ENCODE peak calls at places on chromosomes 2 and 18, in six cellular contexts. Y, X, R, U, N and J are unnamed samples.

GRCh38 chr2:124804014-124804940 is 779.2 kb downstream of the CNTNAP5 start:
- DNase-seq in X (peak; percentile 30), N (no peak), U (no peak), Y (peak; percentile 25), R (peak; percentile 63), J (peak; percentile 49)

GRCh38 chr2:173797586-173798263 is 167.4 kb downstream of the SP3 start:
- DNase-seq in U (no peak), N (no peak), Y (no peak), X (no peak), R (no peak), J (no peak)

GRCh38 chr2:85911836-85912692 is 23.3 kb upstream of the ST3GAL5 start:
- DNase-seq in Y (peak; percentile 85), U (no peak), X (no peak), R (peak; percentile 96), N (no peak), J (no peak)

GRCh38 chr2:86239326-86239725 is 40.1 kb downstream of the MRPL35 start:
- DNase-seq in X (no peak), U (no peak), R (no peak), Y (no peak), N (no peak), J (no peak)

GRCh38 chr18:28163201-28163778 is 13.6 kb downstream of the CDH2 start:
- DNase-seq in X (no peak), U (no peak), R (no peak), Y (peak; percentile 84), N (no peak), J (no peak)

GRCh38 chr2:60629801-60630385 is 76.4 kb upstream of the BCL11A start:
- DNase-seq in X (no peak), Y (no peak), U (no peak), N (no peak), R (no peak), J (no peak)

GRCh38 chr18:23540867-23541266 is 37.6 kb downstream of the RMC1 start:
- DNase-seq in X (no peak), U (no peak), N (peak; percentile 37), R (peak; percentile 80), Y (peak; percentile 16), J (no peak)

GRCh38 chr18:69980509-69980908 is 32.8 kb upstream of the CD226 start:
- DNase-seq in X (no peak), R (no peak), U (no peak), N (no peak), Y (no peak), J (no peak)

GRCh38 chr2:8437228-8437948 is 244.5 kb upstream of the ID2 start:
- DNase-seq in U (no peak), X (no peak), R (no peak), Y (no peak), N (no peak), J (no peak)

GRCh38 chr2:39728941-39729351 is 50.1 kb downstream of the THUMPD2 start:
- DNase-seq in U (peak; percentile 69), X (peak; percentile 52), Y (peak; percentile 35), R (peak; percentile 45), N (no peak), J (no peak)

GRCh38 chr18:36769172-36769571 is 59.6 kb downstream of the TPGS2 start:
- DNase-seq in N (no peak), U (no peak), Y (peak; percentile 59), X (no peak), R (no peak), J (no peak)

GRCh38 chr2:58502931-58503330 is 261.8 kb upstream of the FANCL start:
- DNase-seq in R (no peak), U (no peak), N (no peak), X (no peak), Y (no peak), J (no peak)

GRCh38 chr2:126752876-126753275 is 96.9 kb downstream of the GYPC start:
- DNase-seq in U (peak; percentile 33), X (no peak), N (no peak), R (no peak), Y (no peak), J (no peak)

GRCh38 chr2:69890881-69891280 is 2.9 kb upstream of the SNRNP27 start:
- DNase-seq in X (no peak), R (no peak), U (no peak), N (no peak), Y (no peak), J (no peak)

GRCh38 chr2:11985817-11986566 is 239.6 kb downstream of the LPIN1 start:
- DNase-seq in U (no peak), N (no peak), X (no peak), Y (no peak), R (no peak), J (no peak)

GRCh38 chr2:191347881-191348280 is 102.7 kb downstream of the MYO1B start:
- DNase-seq in X (no peak), R (peak; percentile 86), N (no peak), U (no peak), Y (peak; percentile 84), J (no peak)

GRCh38 chr2:162509288-162509968 is 165.5 kb downstream of the GCA start:
- DNase-seq in N (no peak), R (peak; percentile 8), U (no peak), X (no peak), Y (no peak), J (no peak)

GRCh38 chr2:74886811-74887210 is 52.9 kb downstream of the HK2 start:
- DNase-seq in Y (no peak), U (no peak), X (no peak), N (no peak), R (no peak), J (no peak)

GRCh38 chr2:53519925-53520629 is 247.5 kb upstream of the CHAC2 start:
- DNase-seq in X (no peak), U (no peak), Y (peak; percentile 21), N (peak; percentile 93), R (no peak), J (no peak)

GRCh38 chr2:73072416-73072815 is 904 bp upstream of the SFXN5 start:
- DNase-seq in N (no peak), X (no peak), R (no peak), Y (no peak), U (no peak), J (no peak)

GRCh38 chr2:158969717-158970521 is 1.5 kb downstream of the TANC1 start:
- DNase-seq in Y (peak; percentile 21), X (peak; percentile 53), R (peak; percentile 53), U (no peak), N (peak; percentile 39), J (peak; percentile 21)

GRCh38 chr18:79898952-79899608 is 52.4 kb downstream of the SLC66A2 start:
- DNase-seq in X (peak; percentile 27), R (no peak), N (no peak), Y (no peak), U (peak; percentile 37), J (no peak)

GRCh38 chr2:150599889-150600288 is 112.4 kb upstream of the RND3 start:
- DNase-seq in R (no peak), U (no peak), X (no peak), Y (no peak), N (no peak), J (no peak)

GRCh38 chr2:33209976-33210375 is 263.2 kb downstream of the LTBP1 start:
- DNase-seq in R (peak; percentile 61), X (no peak), N (no peak), U (no peak), Y (peak; percentile 55), J (no peak)

GRCh38 chr2:134119672-134120159 is 134.2 kb upstream of the MGAT5 start:
- DNase-seq in X (peak; percentile 91), N (peak; percentile 87), Y (peak; percentile 92), U (peak; percentile 90), R (peak; percentile 94), J (peak; percentile 85)

GRCh38 chr2:69223759-69224494 is 163.1 kb downstream of the GFPT1 start:
- DNase-seq in X (no peak), N (no peak), U (no peak), R (no peak), Y (no peak), J (no peak)

GRCh38 chr2:149826471-149827125 is 239.0 kb upstream of the MMADHC start:
- DNase-seq in N (no peak), X (no peak), Y (peak; percentile 18), U (no peak), R (peak; percentile 37), J (no peak)

GRCh38 chr2:13578547-13578946 is 861.8 kb downstream of the TRIB2 start:
- DNase-seq in X (no peak), R (no peak), N (no peak), U (no peak), Y (no peak), J (no peak)
- H3K14ac ChIP-seq in X (no peak overlapping the region), R (no peak overlapping the region), N (no peak overlapping the region), U (no peak overlapping the region), Y (no peak overlapping the region), J (no peak overlapping the region)

GRCh38 chr2:203918264-203918663 is 18.3 kb upstream of the ICOS start:
- DNase-seq in U (no peak), Y (no peak), R (no peak), N (no peak), X (peak; percentile 35), J (no peak)
- H3K14ac ChIP-seq in U (no peak overlapping the region), Y (no peak overlapping the region), R (no peak overlapping the region), N (no peak overlapping the region), X (no peak overlapping the region), J (no peak overlapping the region)

GRCh38 chr2:68122680-68122964 is 35.1 kb upstream of the PNO1 start:
- DNase-seq in N (no peak), R (no peak), U (no peak), Y (no peak), X (no peak), J (no peak)

GRCh38 chr2:68124321-68124720 is 33.4 kb upstream of the PNO1 start:
- DNase-seq in U (no peak), Y (peak; percentile 55), X (no peak), N (no peak), R (no peak), J (no peak)

GRCh38 chr2:68127358-68128242 is 30.1 kb upstream of the PNO1 start:
- DNase-seq in N (no peak), X (no peak), U (no peak), R (no peak), Y (no peak), J (no peak)

GRCh38 chr2:68125821-68126220 is 31.9 kb upstream of the PNO1 start:
- DNase-seq in X (no peak), R (no peak), U (no peak), N (no peak), Y (no peak), J (no peak)

DNA sequence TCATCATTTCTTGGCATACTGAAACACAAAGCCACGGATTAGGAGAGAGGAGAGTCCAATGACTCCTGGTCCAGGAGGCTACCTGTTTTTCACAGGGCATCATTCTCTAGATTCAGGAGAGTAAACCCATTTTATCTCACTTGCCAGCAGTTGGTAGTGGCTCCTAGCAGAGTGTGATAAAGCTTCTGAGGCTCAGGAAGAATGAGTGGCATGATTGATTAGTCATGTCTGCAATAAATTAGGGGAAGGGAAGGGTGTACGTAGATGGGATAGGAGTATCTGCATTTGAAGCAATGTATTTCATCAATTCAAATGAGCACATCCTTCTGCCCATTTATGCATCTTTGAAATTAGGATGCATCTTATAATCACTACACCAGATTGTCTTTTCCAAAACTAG is 31.1 kb upstream of the PNO1 start:
- DNase-seq in U (no peak), Y (no peak), R (no peak), N (no peak), X (no peak), J (no peak)
- H3K14ac ChIP-seq in U (no peak overlapping the region), Y (no peak overlapping the region), R (no peak overlapping the region), N (no peak overlapping the region), X (no peak overlapping the region), J (no peak overlapping the region)

DNA sequence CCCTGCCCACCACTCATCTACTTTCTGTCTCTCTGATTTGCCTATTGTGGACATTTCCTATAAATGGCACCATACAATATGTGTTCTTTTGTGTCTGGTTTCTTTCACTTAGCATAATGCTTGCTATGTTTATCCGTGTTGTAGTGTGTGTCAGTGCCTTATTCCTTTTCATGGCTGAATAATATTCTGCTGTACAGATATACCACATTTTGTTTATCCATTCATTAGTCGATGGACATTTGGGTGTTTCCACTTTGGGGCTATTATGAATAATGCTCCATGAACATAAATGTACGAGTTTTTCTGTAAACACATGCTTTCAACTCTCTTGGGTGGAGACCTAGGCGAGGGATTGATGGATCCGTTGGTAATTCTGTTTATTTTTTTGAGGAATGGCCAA is 15.6 kb downstream of the ARL4C start:
- DNase-seq in R (no peak), U (no peak), N (no peak), Y (no peak), X (no peak), J (no peak)
- H3K14ac ChIP-seq in R (no peak overlapping the region), U (no peak overlapping the region), N (no peak overlapping the region), Y (no peak overlapping the region), X (no peak overlapping the region), J (no peak overlapping the region)